ENCODE peak calls at places on chromosomes 4 and X, in ten cellular contexts. H is hepatocyte, M is ascending aorta, X is OCI-LY7, Y is tibial nerve, J is fibroblast of lung, F is sigmoid colon, G is esophagus squamous epithelium, K is tibial artery, I is heart right ventricle. Q is an unnamed sample.

GRCh38 chr4:178823673-178824072 is 1381.4 kb upstream of the AGA start:
- DNase-seq in K (no peak), F (no peak), X (no peak), Y (no peak), M (no peak), I (no peak), H (no peak), J (peak), G (no peak), Q (no peak)

GRCh38 chr4:10302096-10302495 is 155.1 kb downstream of the ZNF518B start:
- DNase-seq in I (no peak), X (no peak), K (no peak), M (no peak), G (no peak), F (no peak), Y (no peak), H (no peak), J (no peak), Q (no peak)

GRCh38 chr4:42490015-42490414 is 92.7 kb downstream of the SHISA3 start:
- DNase-seq in K (no peak), Y (no peak), X (no peak), I (no peak), H (no peak), J (no peak), F (no peak), M (no peak), G (no peak), Q (no peak)

GRCh38 chr4:26441110-26441509 is 49.2 kb downstream of the CCKAR start:
- DNase-seq in K (no peak), I (no peak), J (peak), M (no peak), X (no peak), Y (no peak), F (no peak), H (no peak), G (no peak), Q (no peak)

GRCh38 chr4:88964450-88964849 is 92.5 kb downstream of the FAM13A start:
- DNase-seq in K (no peak), H (no peak), X (no peak), M (no peak), G (no peak), Y (no peak), J (peak), F (no peak), I (no peak), Q (no peak)

GRCh38 chr4:94813221-94813620 is 55.5 kb downstream of the BMPR1B start:
- DNase-seq in H (no peak), G (no peak), Y (no peak), F (no peak), J (no peak), K (no peak), X (no peak), I (no peak), M (no peak), Q (no peak)

GRCh38 chr4:188822698-188823097 is 683.5 kb downstream of the TRIML1 start:
- DNase-seq in G (no peak), F (no peak), Y (no peak), H (peak), I (no peak), M (no peak), J (no peak), K (no peak), X (no peak), Q (no peak)

GRCh38 chrX:118254611-118255010 is 91.3 kb upstream of the WDR44 start:
- DNase-seq in I (no peak), G (no peak), Y (peak), X (peak), J (peak), M (no peak), F (no peak), K (peak), H (peak), Q (peak)

GRCh38 chr4:173958445-173958844 is 325.0 kb downstream of the FBXO8 start:
- DNase-seq in F (no peak), Y (no peak), X (no peak), I (no peak), H (no peak), J (peak), G (no peak), M (no peak), K (no peak), Q (no peak)

GRCh38 chr4:142347241-142347640 is 498.9 kb downstream of the INPP4B start:
- DNase-seq in M (no peak), H (peak), G (no peak), F (no peak), J (peak), I (no peak), X (no peak), Y (no peak), K (no peak), Q (no peak)
- H3K27ac ChIP-seq in M (no peak), H (no peak), G (no peak), F (no peak), J (no peak), I (no peak), X (no peak), Y (no peak), K (no peak), Q (no peak)

DNA sequence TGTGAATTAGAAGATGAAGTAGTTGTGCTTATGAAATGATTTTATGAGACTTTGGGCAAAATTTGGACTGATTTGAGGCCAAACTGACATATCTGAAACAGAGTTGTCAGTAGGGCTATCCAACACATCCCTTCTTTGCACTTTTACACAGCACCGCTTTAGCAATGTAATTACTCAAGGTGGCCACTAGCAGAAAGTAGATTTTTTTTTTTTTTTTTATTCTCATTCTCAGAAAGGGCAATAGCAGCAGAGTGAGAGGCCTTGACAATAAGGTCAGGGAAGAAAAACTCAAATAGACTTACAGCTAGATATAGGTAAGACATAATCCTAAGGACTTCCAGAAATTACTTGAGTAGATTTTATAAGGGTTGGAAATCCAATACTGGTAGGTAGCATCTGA is 414.3 kb downstream of the NAP1L3 start:
- DNase-seq in I (no peak), F (no peak), H (no peak), K (no peak), J (no peak), X (no peak), G (no peak), Y (no peak), M (no peak), Q (no peak)
- TF ChIP-seq CTCF in I (peak), F (no peak), H (no peak), K (no peak), J (no peak), X (no peak), G (no peak), Y (no peak), M (no peak), Q (no peak)

DNA sequence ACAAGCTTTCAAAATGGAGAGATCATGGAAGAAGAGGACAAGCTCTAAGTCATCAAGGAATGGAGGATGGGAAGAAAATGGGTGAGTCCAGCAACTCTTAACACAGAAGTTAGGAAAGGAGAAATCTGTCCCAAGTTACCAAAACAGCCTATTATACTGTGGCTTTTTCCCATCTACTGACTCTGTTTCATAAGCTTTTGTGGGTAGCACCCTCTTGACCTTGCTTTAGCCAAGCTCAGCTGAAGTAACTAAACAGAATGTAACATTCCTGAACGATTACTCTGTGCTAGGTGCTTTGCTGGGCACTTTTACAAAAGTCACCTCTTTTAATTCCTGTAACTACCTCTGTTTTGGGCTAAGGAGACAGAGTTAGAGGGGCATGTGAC is 54.8 kb downstream of the MAP7D2 start:
- DNase-seq in X (no peak), K (no peak), G (no peak), I (no peak), H (no peak), M (no peak), Y (peak), F (no peak), J (peak), Q (no peak)
- H3K27ac ChIP-seq in X (peak), K (no peak), G (no peak), I (no peak), H (no peak), M (no peak), Y (no peak), F (no peak), J (no peak), Q (no peak)

GRCh38 chrX:10074241-10074941 is 82.4 kb upstream of the CLCN4 start:
- DNase-seq in K (no peak), I (no peak), H (no peak), X (no peak), M (no peak), F (no peak), G (no peak), J (no peak), Y (no peak), Q (no peak)
- TF ChIP-seq CTCF in K (no peak), I (no peak), H (no peak), X (no peak), M (no peak), F (no peak), G (no peak), J (no peak), Y (no peak), Q (no peak)

Q was measured in testis.